ENCODE peak calls at places on chromosomes 2 and 18, in five cellular contexts. S, A, Z, I and O are unnamed samples.

GRCh38 chr18:36458306-36458705 is 160.8 kb downstream of the FHOD3 start:
- DNase-seq in S (no peak), A (no peak), Z (no peak), I (no peak), O (no peak)

GRCh38 chr2:64220285-64220684 is 76.1 kb upstream of the PELI1 start:
- DNase-seq in S (no peak), A (no peak), Z (no peak), I (no peak), O (no peak)

GRCh38 chr2:58667137-58667774 is 426.1 kb upstream of the FANCL start:
- DNase-seq in S (no peak), A (no peak), Z (no peak), I (no peak), O (no peak)

GRCh38 chr2:218802595-218802994 is 20.6 kb downstream of the CYP27A1 start:
- DNase-seq in S (no peak), A (no peak), Z (no peak), I (no peak), O (no peak)

GRCh38 chr18:32346667-32347066 is 124.0 kb downstream of the GAREM1 start:
- DNase-seq in S (no peak), A (no peak), Z (no peak), I (no peak), O (no peak)

GRCh38 chr2:225788571-225788970 is 389.1 kb downstream of the NYAP2 start:
- DNase-seq in S (no peak), A (no peak), Z (no peak), I (no peak), O (no peak)

GRCh38 chr2:16640867-16641266 is 24.8 kb downstream of the CYRIA start:
- DNase-seq in S (no peak), A (no peak), Z (no peak), I (no peak), O (no peak)

GRCh38 chr2:240586919-240587800 is 626 bp downstream of the CAPN10 start:
- DNase-seq in S (no peak), A (no peak), Z (peak; percentile 46), I (peak; percentile 57), O (peak; percentile 49)

GRCh38 chr2:121694398-121695178 is 42.1 kb downstream of the NIFK start:
- DNase-seq in S (no peak), A (no peak), Z (no peak), I (no peak), O (no peak)

GRCh38 chr2:214679736-214680135 is 129.7 kb downstream of the BARD1 start:
- DNase-seq in S (no peak), A (no peak), Z (no peak), I (no peak), O (no peak)

GRCh38 chr2:202064206-202064880 is 8.7 kb upstream of the KIAA2012 start:
- DNase-seq in S (no peak), A (peak; percentile 16), Z (peak; percentile 41), I (peak; percentile 39), O (no peak)

GRCh38 chr2:209230560-209230959 is 193.3 kb upstream of the MAP2 start:
- DNase-seq in S (no peak), A (no peak), Z (no peak), I (no peak), O (no peak)

GRCh38 chr2:179410552-179411356 is 146.1 kb upstream of the SESTD1 start:
- DNase-seq in S (no peak), A (peak; percentile 40), Z (peak; percentile 51), I (no peak), O (no peak)

GRCh38 chr2:6692061-6692460 is 173.6 kb downstream of the CMPK2 start:
- DNase-seq in S (no peak), A (no peak), Z (no peak), I (no peak), O (no peak)

GRCh38 chr2:67727623-67728022 is 330.5 kb downstream of the ETAA1 start:
- DNase-seq in S (no peak), A (no peak), Z (no peak), I (no peak), O (no peak)

GRCh38 chr2:239049421-239050251 is 201.8 kb downstream of the TWIST2 start:
- DNase-seq in S (no peak), A (no peak), Z (no peak), I (no peak), O (no peak)

GRCh38 chr2:117960231-117960630 is 53.6 kb downstream of the CCDC93 start:
- DNase-seq in S (no peak), A (no peak), Z (no peak), I (no peak), O (no peak)

GRCh38 chr18:43465483-43465882 is 188.2 kb upstream of the SYT4 start:
- DNase-seq in S (no peak), A (no peak), Z (no peak), I (no peak), O (no peak)

GRCh38 chr2:164696634-164697033 is 75.4 kb upstream of the GRB14 start:
- DNase-seq in S (no peak), A (no peak), Z (no peak), I (no peak), O (no peak)

GRCh38 chr2:212842544-212843185 is 304.1 kb upstream of the ERBB4 start:
- DNase-seq in S (no peak), A (no peak), Z (no peak), I (no peak), O (no peak)

GRCh38 chr2:110673201-110673600 is 4.7 kb downstream of the BUB1 start:
- DNase-seq in S (no peak), A (no peak), Z (no peak), I (no peak), O (no peak)

GRCh38 chr2:95023222-95023597 is 2.3 kb upstream of the MAL start:
- DNase-seq in S (peak; percentile 32), A (no peak), Z (peak; percentile 43), I (no peak), O (no peak)

GRCh38 chr2:218876562-218877219 is 4.0 kb upstream of the WNT10A start:
- DNase-seq in S (peak; percentile 54), A (peak; percentile 62), Z (peak; percentile 83), I (peak; percentile 51), O (no peak)

GRCh38 chr2:175837046-175837445 is 165.0 kb downstream of the LNPK start:
- DNase-seq in S (no peak), A (no peak), Z (no peak), I (no peak), O (no peak)

GRCh38 chr2:8416836-8417832 is 264.7 kb upstream of the ID2 start:
- DNase-seq in S (no peak), A (no peak), Z (no peak), I (no peak), O (no peak)

GRCh38 chr2:101967826-101968498 is 23.8 kb upstream of the IL1R2 start:
- DNase-seq in S (no peak), A (no peak), Z (no peak), I (no peak), O (no peak)